ENCODE peak calls at places on chromosomes 16 and 17, in four cellular contexts. H is heart left ventricle, Z is B cell, N is neural crest cell. B is an unnamed sample.

GRCh38 chr16:23303685-23304084 is 1.6 kb downstream of the SCNN1B start:
- DNase-seq in H (no peak), Z (no peak), N (no peak), B (no peak)

GRCh38 chr16:87223656-87224248 is 93.4 kb downstream of the C16orf95 start:
- DNase-seq in H (no peak), Z (no peak), N (no peak), B (no peak)

GRCh38 chr16:86605950-86606349 is 27.6 kb downstream of the FOXL1 start:
- DNase-seq in H (no peak), Z (no peak), N (no peak), B (no peak)

GRCh38 chr16:84834403-84834772 is 14.6 kb downstream of the CRISPLD2 start:
- DNase-seq in H (no peak), Z (no peak), N (no peak), B (peak)

GRCh38 chr16:20905576-20905975 is 5.0 kb downstream of the LYRM1 start:
- DNase-seq in H (no peak), Z (no peak), N (no peak), B (no peak)

GRCh38 chr17:38442548-38442947 is 14.3 kb downstream of the ARHGAP23 start:
- DNase-seq in H (no peak), Z (no peak), N (no peak), B (no peak)

GRCh38 chr16:27520982-27521673 is 28.6 kb downstream of the GTF3C1 start:
- DNase-seq in H (peak), Z (no peak), N (no peak), B (no peak)

GRCh38 chr16:57000271-57001025 is 11.1 kb downstream of the NLRC5 start:
- DNase-seq in H (peak), Z (peak), N (no peak), B (peak)

DNA sequence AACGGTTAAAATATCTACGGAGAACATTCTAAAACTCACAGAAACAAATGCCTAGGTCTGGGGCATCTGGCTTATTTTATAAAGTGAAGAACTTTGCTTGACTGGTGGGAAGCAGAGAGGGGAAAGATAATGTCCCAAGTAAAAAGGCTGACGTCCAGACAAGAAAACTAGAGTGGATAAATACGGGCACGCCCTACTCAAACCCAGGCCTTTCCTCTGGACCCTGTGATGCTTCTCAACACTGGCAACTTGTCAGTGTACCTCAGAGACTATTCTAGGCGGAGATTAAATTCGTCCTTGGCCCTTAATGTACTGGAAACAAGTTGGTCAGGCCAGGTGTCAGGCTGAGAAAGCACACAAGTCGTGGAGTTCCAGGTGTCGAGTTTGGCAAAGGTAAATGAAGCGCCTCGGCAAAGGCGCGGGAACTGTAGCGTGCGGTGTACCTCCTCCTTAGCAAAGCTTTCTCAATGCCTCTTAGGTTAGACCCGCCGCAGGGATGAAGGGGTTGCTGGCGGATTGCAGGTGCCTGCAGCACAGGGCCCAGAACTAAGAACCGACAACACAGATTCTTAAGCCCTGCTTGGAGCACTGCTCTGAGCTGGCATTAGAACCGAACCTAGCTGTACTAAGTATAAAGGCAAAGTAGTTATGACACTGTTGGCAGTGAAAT is 668 bp upstream of the UNK start:
- DNase-seq in H (no peak), Z (no peak), N (no peak), B (no peak)
- TF ChIP-seq CTCF in H (no peak), Z (no peak), N (no peak), B (no peak)

DNA sequence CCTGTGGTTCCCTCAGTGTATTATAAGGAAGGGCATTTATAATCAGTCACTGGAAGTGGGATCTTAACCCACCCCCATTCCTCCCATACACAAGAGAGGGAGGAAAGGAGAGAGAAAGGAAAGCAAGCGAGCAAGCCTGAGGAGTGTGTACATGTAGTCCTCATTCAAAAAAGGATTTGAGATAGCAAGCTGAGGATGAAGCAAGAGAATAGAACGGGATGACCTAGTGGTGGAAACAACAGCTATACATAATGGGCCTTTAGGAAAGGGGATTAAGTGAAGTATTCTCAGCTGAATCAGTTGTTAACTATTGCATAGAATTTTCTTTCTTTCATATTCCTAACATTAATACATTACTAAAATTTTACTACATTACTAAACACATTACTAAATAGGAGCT is 281.4 kb downstream of the ZFHX3 start:
- DNase-seq in H (no peak), Z (no peak), N (no peak), B (no peak)
- TF ChIP-seq CTCF in H (no peak), Z (no peak), N (no peak), B (no peak)

DNA sequence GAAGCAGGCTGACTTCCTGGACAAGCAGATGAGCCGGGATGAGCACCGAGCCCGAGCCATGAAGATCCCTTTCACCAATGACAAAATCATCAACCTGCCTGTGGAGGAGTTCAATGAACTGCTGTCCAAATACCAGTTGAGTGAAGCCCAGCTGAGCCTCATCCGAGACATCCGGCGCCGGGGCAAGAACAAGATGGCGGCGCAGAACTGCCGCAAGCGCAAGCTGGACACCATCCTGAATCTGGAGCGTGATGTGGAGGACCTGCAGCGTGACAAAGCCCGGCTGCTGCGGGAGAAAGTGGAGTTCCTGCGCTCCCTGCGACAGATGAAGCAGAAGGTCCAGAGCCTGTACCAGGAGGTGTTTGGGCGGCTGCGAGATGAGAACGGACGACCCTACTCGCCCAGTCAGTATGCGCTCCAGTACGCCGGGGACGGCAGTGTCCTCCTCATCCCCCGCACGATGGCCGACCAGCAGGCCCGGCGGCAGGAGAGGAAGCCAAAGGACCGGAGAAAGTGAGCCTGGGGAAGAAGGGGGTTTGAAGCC is 11.0 kb downstream of the NFE2L1 start:
- DNase-seq in H (no peak), Z (no peak), N (no peak), B (no peak)
- TF ChIP-seq CTCF in H (no peak), Z (no peak), N (no peak), B (no peak)

GRCh38 chr17:43027091-43028032 is 2.3 kb downstream of the RND2 start:
- DNase-seq in H (no peak), Z (no peak), N (no peak), B (no peak)

GRCh38 chr17:43025290-43025657 is 243 bp downstream of the RND2 start:
- DNase-seq in H (peak), Z (no peak), N (no peak), B (no peak)

GRCh38 chr17:43025766-43026537 is 921 bp downstream of the RND2 start:
- DNase-seq in H (no peak), Z (no peak), N (no peak), B (no peak)

GRCh38 chr17:43026610-43027009 is 1.6 kb downstream of the RND2 start:
- DNase-seq in H (no peak), Z (no peak), N (no peak), B (no peak)

DNA sequence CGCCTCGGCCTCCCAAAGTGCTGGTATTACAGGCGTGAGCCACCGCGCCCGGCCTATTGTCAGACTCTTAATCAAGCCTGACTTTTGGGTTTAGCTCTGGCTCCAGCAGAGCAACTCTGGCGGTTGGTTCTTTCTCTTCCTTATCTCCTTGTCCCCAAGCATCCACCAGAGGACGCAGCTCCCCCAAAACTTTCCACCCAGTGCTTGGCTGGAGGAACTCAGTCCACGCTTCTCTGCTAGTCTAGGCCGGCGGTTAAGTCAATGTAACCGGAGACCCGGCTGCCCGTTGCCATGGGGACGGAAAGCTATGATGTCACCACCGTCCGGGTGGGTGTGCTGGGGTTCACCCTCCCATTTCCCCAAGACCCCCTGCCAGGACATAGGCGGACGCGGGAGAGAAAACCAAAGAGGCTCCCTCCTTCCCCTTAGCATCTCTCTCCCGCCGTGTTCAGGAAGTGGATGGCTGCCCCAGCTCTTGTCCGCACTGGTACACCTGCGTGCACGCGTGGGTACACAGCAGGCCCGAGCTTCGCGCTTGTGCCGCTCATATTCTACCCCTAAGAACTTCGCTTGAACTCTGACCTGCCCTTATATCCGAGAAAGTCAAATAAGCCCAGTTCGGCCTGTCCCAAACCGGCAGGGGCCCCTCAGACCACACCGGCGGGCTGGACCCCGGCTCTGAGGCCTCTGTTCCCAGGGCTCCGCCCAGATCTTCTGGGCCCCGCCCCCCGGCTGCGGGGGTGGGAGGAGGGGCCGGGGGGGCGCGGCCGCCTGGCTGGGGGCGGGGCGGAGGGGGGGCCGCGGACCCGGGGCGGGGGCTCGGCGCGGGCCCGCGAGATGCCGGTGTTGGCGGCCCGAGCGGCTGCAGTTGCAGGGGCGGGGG is at the start of gene RND2:
- DNase-seq in H (peak), Z (peak), N (peak), B (peak)
- TF ChIP-seq CTCF in H (peak), Z (peak), N (peak), B (peak)

GRCh38 chr16:80852261-80852872 is 48.0 kb upstream of the CDYL2 start:
- DNase-seq in H (no peak), Z (peak), N (no peak), B (no peak)
- TF ChIP-seq CTCF in H (no peak), Z (peak), N (peak), B (no peak)

GRCh38 chr17:73585583-73585982 is 58.7 kb downstream of the SDK2 start:
- DNase-seq in H (no peak), Z (no peak), N (no peak), B (no peak)
- TF ChIP-seq CTCF in H (no peak), Z (peak), N (no peak), B (no peak)